ENCODE peak calls at places on chromosomes 12 and 14, in four cellular contexts. Q is ovary, P is IMR-90, G is spleen. B is an unnamed sample.

GRCh38 chr12:124233041-124233836 is 61.7 kb upstream of the RFLNA start:
- DNase-seq in G (no peak), Q (no peak), P (peak; percentile 84), B (peak; percentile 74)

GRCh38 chr12:93229494-93230310 is 148.0 kb upstream of the NUDT4 start:
- DNase-seq in G (no peak), P (peak; percentile 96), Q (no peak), B (peak; percentile 60)

GRCh38 chr14:39229222-39229543 is 4.5 kb upstream of the MIA2 start:
- DNase-seq in P (peak; percentile 7), G (no peak), Q (no peak), B (peak; percentile 7)

GRCh38 chr12:77377116-77377515 is 311.7 kb upstream of the E2F7 start:
- DNase-seq in Q (no peak), P (peak; percentile 5), G (no peak), B (no peak)

GRCh38 chr14:22871962-22872832 is 657 bp downstream of the LRP10 start:
- DNase-seq in G (peak; percentile 90), Q (peak; percentile 90), P (peak; percentile 81), B (no peak)

GRCh38 chr12:104805186-104805585 is 152.9 kb downstream of the SLC41A2 start:
- DNase-seq in G (no peak), Q (no peak), P (peak; percentile 64), B (peak; percentile 29)

GRCh38 chr14:37470251-37470650 is 124.8 kb downstream of the FOXA1 start:
- DNase-seq in Q (no peak), P (no peak), G (no peak), B (no peak)

GRCh38 chr14:58882577-58883018 is 244.8 kb downstream of the DACT1 start:
- DNase-seq in Q (no peak), P (peak; percentile 67), G (no peak), B (peak; percentile 90)

GRCh38 chr12:68180792-68181744 is 21.5 kb upstream of the IFNG start:
- DNase-seq in P (no peak), G (no peak), Q (no peak), B (no peak)

GRCh38 chr12:98332626-98333025 is 182.8 kb upstream of the TMPO start:
- DNase-seq in G (no peak), Q (no peak), P (no peak), B (no peak)

GRCh38 chr12:12376636-12377448 is 20.0 kb downstream of the BORCS5 start:
- DNase-seq in P (peak; percentile 86), Q (no peak), G (no peak), B (peak; percentile 52)

GRCh38 chr14:55129086-55129427 is at the start of gene LGALS3:
- DNase-seq in Q (peak; percentile 83), G (peak; percentile 92), P (peak; percentile 51), B (no peak)

GRCh38 chr12:12442548-12443071 is 85.7 kb downstream of the BORCS5 start:
- DNase-seq in G (no peak), Q (no peak), P (peak; percentile 80), B (no peak)

GRCh38 chr14:61925043-61925442 is 162.8 kb downstream of the SNAPC1 start:
- DNase-seq in P (peak; percentile 29), Q (no peak), G (no peak), B (no peak)

GRCh38 chr14:50230601-50231474 is 540 bp downstream of the SOS2 start:
- DNase-seq in P (peak; percentile 59), Q (peak; percentile 72), G (peak; percentile 92), B (no peak)

DNA sequence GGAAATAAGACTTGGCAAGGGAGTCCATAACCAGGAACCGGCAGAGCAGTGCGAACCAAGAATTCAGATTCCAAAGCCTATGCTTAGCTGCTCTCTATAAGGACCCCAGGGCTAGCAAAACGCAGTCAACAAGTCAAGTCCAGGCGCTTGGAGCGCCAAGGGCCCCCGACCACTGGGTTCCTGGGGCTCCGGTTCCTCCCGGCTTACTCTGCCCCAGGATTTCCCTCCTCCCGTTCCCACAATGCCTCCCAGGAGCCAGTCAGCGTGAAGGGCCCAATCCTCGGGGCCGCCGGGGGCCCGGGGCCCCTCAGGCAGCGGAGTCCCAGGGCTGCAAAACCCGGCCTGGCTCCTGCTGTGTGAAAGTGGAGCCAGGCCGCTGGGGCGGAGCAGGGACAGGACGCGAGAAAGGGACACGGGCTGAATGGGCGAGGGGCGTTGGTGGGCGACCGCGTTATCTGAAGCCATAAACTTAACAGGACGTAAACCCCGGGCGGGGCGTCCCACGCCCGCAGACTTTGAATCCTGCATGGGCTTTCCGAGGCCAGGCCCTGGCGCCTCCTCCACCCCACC is 1.5 kb downstream of the KRT8 start:
- DNase-seq in P (peak; percentile 53), Q (peak; percentile 72), G (peak; percentile 82), B (no peak)
- TF ChIP-seq CTCF in P (no peak), Q (no peak), G (no peak), B (no peak)

DNA sequence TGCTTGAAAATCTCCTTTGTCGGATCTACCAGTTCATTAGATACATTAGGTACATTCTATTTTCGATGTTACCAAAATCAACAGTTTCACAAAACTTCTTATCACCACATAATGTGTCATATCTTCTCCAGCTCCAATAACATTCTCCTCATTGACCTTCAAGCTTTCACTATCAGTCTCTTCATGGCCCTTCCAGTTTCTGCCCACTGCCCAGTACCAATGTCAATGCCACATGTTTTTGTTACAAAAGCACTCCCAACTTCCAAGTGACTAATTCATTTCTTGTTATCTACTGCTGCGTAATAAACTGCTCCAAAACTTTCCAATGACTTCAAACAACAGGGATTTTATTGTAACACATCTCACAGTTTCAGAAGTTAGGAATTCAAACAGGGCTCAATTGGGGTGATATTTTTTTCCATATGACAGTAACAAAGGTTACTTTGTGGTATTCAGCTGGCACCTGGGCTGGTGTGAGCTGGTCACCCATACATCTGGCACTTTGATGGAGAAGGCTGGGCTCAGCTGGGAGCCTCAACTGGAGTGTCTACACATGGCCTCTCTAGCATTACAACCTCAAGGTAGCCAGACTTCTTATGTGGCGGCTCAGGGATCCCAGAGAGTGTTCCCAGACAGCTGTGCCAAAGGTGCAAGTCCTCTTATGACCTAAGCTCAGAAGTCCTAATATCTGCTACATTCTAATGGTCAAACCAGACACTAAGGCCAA is 6.1 kb downstream of the OR5AU1 start:
- DNase-seq in G (no peak), Q (no peak), P (no peak), B (no peak)
- H3K4me3 ChIP-seq in G (no peak overlapping the region), Q (no peak overlapping the region), P (no peak overlapping the region), B (no peak overlapping the region)

GRCh38 chr14:89848165-89848564 is 106.4 kb downstream of the EFCAB11 start:
- DNase-seq in Q (no peak), G (no peak), P (peak; percentile 71), B (no peak)
- TF ChIP-seq CTCF in Q (no peak), G (no peak), P (peak; percentile 70), B (peak; percentile 56)

DNA sequence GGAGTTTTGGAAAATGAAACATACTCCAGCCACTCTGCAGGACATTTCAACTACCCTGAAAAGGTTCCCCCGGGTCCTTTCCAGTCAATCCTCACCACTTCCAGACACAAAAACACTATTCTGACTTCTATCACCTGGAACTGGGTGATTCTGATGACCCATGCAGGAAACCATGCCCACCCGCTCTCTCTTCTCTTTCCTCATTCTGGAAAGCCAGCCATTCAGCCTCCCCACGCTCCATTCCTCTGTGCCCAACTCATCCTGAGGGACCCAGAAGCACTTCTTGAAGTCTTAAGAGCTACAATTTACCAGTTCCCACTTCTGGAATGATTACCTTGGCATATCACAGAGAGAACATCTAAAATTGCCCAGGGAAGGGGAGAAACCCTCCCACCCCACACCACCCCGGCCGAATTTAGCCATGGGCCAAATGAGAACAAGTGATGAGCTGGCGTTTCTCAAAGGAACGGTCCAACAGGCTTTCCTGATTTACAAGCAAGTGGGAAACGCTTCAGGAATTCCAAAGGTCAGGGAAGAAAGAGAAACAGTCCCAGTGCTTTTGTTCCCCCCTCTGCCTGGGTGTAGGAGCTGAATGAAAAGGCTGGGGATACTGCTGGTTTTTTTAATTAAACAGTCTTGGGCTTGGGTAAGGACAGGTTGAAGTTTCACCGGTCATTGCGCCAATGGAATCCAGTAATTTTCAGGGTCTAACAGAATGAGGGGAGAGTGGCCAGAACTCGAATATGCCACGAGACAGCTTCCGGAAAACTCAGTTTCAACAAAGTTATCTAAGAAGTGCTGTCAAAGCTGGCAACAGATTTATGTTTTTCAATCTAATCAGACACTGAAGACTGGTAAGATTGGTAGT is 2.9 kb downstream of the CCDC88C start:
- DNase-seq in Q (no peak), G (no peak), P (no peak), B (no peak)
- H3K4me3 ChIP-seq in Q (no peak overlapping the region), G (peak overlapping the region; percentile 97), P (no peak overlapping the region), B (no peak overlapping the region)

GRCh38 chr12:69879007-69879960 is 54.3 kb downstream of the MYRFL start:
- DNase-seq in Q (peak; percentile 62), G (peak; percentile 76), P (peak; percentile 69), B (no peak)

GRCh38 chr12:69884386-69884785 is 59.4 kb downstream of the MYRFL start:
- DNase-seq in P (no peak), G (no peak), Q (no peak), B (no peak)

GRCh38 chr12:69881771-69882170 is 56.7 kb downstream of the MYRFL start:
- DNase-seq in Q (no peak), G (no peak), P (no peak), B (no peak)

GRCh38 chr12:69885656-69886055 is 60.6 kb downstream of the MYRFL start:
- DNase-seq in P (no peak), G (no peak), Q (no peak), B (no peak)

DNA sequence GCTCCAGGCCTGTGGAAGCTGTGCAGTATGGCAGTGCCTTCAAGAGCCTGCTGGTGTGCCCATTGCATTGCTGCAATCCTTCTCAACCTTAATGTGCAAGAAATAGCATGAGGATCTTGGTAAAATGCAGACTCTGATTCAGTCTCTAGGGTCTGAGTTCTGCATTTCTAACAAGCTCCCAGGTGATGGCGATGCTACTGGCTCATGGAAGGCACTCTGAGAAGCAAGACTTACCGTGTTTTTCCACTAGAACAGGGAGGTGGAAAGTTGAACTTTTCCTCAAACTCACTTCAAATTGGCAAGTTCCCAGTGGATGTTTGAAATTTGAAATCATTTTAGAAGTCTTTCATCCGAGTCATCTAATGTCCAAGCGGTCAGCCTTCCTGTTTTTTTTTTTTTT is 55.5 kb downstream of the MYRFL start:
- DNase-seq in P (peak; percentile 38), G (no peak), Q (no peak), B (no peak)
- TF ChIP-seq CTCF in P (peak; percentile 5), G (no peak), Q (no peak), B (no peak)

DNA sequence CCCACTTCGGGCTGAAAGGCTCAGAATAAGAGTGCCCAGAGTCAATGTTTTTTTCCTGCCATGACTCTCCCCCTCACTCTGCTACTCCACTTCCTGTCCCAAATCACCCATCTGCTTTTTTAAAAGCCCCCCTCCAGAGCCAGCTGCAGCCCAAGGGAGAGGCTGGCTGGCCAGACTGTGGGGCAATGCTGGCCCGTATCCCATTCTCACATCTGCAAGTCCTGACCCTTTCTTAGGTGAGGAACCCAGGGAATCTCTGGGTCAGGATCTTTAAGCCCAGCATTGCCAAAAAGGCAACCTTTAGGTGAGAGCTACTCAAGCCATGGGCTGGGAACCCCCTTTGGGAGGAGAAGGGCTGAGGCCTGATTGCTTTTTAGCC is 1.7 kb upstream of the ITGA5 start:
- DNase-seq in G (no peak), Q (no peak), P (no peak), B (no peak)
- H3K4me3 ChIP-seq in G (no peak overlapping the region), Q (no peak overlapping the region), P (no peak overlapping the region), B (no peak overlapping the region)

B was measured in AG04449.